ENCODE peak calls at places on chromosome 1, in four cellular contexts. N is neuronal stem cell, Z is IMR-90, A is mesendoderm. Y is an unnamed sample.

GRCh38 chr1:84301759-84302380 is 362 bp downstream of the SAMD13 start:
- DNase-seq in N (no peak), A (no peak), Z (no peak), Y (no peak)

GRCh38 chr1:18536943-18537342 is 56.2 kb downstream of the KLHDC7A start:
- DNase-seq in A (no peak), Z (no peak), N (no peak), Y (no peak)

GRCh38 chr1:16175610-16176553 is 20.0 kb upstream of the EPHA2 start:
- DNase-seq in Z (peak; percentile 91), N (no peak), A (no peak), Y (no peak)

GRCh38 chr1:202034683-202035462 is 24.5 kb downstream of the ELF3 start:
- DNase-seq in A (peak; percentile 94), N (no peak), Z (peak; percentile 96), Y (peak; percentile 98)

GRCh38 chr1:226403522-226404034 is 4.3 kb downstream of the PARP1 start:
- DNase-seq in A (peak; percentile 72), N (no peak), Z (peak; percentile 8), Y (no peak)

GRCh38 chr1:10179751-10180150 is 30.6 kb upstream of the KIF1B start:
- DNase-seq in A (no peak), N (peak; percentile 55), Z (no peak), Y (no peak)

GRCh38 chr1:200917291-200917817 is 22.7 kb downstream of the INAVA start:
- DNase-seq in Z (no peak), N (no peak), A (no peak), Y (peak; percentile 39)

GRCh38 chr1:29498126-29499100 is 262.1 kb downstream of the PTPRU start:
- DNase-seq in N (no peak), A (peak; percentile 21), Z (peak; percentile 11), Y (no peak)

DNA sequence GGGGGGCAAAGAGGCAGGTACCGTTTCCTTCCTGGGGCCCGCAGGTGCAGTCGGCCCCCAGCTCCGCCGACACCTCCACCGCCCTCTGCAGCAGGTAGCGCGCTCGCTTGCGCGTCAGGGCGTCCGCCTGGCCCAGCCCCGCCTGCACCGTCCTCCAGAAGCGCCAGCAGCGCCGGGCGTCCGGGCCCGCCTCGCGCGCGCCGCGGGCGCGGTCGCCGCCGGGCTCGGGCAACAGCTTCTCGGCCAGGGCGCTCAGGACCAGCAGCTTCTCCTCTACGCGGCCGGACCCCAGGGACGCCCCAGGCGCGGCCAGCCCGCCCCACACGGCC is 863 bp downstream of the TARBP1 start:
- DNase-seq in Z (peak; percentile 28), A (peak; percentile 55), N (no peak), Y (no peak)
- H4K8ac ChIP-seq in Z (peak overlapping the region; percentile 12), A (no peak overlapping the region), N (no peak overlapping the region), Y (peak overlapping the region; percentile 91)

GRCh38 chr1:54884768-54885167 is 2.2 kb downstream of the DHCR24 start:
- DNase-seq in N (no peak), Z (no peak), A (no peak), Y (no peak)

GRCh38 chr1:54884135-54884586 is 2.8 kb downstream of the DHCR24 start:
- DNase-seq in Z (peak; percentile 79), A (no peak), N (no peak), Y (no peak)

GRCh38 chr1:54883349-54884102 is 3.5 kb downstream of the DHCR24 start:
- DNase-seq in N (no peak), A (no peak), Z (peak; percentile 29), Y (no peak)

GRCh38 chr1:54885863-54886723 is 902 bp downstream of the DHCR24 start:
- DNase-seq in A (peak; percentile 82), N (no peak), Z (no peak), Y (peak; percentile 52)

DNA sequence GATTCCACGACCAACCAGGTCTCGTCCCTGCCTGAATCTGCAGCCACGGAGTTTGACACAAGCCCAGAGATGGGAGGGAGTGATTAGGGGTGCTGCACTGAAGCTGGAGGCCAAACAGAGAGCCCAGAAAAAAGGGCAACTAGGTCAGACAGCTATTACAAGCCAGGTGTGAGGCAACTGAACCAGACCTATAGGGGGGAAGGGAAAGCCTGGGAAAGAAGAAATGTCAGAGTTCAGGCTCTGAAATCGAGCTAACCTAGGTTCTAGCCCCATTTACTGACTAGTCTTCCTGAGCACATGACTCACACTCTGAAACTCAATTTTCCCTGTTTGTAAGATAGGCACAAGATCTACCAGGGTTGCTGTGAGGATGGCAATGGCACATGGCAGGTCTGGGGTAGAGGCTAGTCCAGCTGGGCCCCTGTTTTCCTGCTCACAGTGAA is 1.7 kb downstream of the DHCR24 start:
- DNase-seq in A (no peak), N (no peak), Z (no peak), Y (no peak)
- H3K4me3 ChIP-seq in A (peak overlapping the region; percentile 75), N (peak overlapping the region; percentile 96), Z (no peak overlapping the region), Y (no peak overlapping the region)

DNA sequence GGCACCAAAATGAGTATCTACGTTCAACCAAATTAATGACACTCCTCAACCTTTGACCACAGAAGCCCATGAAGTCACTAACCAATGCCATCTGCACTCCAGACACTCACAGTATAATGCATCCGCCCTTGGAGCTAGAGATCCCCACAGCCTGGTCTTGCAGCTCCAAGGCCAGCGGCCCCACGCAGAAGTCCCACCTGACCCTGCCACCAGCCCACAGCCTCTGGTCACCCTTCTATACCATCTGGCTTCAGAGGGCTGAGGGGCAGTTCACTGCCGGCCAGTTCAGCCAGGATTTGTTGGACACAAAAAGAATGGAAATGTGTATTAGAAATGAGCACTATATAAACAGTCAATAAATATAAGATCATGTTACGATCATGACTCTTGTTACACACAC is 211.2 kb downstream of the RRAGC start:
- DNase-seq in Z (no peak), N (no peak), A (no peak), Y (no peak)
- H4K8ac ChIP-seq in Z (no peak overlapping the region), N (no peak overlapping the region), A (no peak overlapping the region), Y (no peak overlapping the region)

GRCh38 chr1:23403735-23404486 is 20.6 kb downstream of the TCEA3 start:
- DNase-seq in Z (peak; percentile 89), N (peak; percentile 81), A (peak; percentile 91), Y (peak; percentile 92)
- H3K4me3 ChIP-seq in Z (no peak overlapping the region), N (peak overlapping the region; percentile 15), A (no peak overlapping the region), Y (no peak overlapping the region)

DNA sequence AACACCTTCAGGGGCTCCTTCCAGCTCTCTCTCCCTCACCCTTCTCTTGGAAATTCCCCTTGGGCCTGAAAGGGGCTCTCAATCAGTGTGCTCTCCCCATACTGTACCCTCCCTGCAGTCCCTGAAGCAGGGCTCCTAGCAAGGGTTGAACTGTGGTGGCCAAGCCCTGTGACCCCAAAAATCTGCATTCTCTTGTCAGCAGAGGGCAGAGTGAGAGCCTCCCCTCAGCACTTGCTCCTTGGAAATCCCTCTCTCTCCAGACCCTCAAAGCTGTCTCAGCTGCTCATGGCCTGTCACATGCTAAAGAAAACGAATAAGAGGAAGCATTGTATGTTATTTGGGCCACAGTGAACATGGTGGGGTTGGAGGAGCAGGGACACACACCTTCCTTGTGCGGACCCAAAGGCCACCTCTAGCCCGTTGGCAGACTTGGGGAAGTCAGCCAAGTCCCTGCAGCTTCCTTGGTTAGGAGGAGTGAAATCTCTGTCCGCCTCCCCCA is 47.2 kb upstream of the SYNC start:
- DNase-seq in Z (no peak), A (no peak), N (no peak), Y (no peak)
- H4K8ac ChIP-seq in Z (no peak overlapping the region), A (no peak overlapping the region), N (no peak overlapping the region), Y (no peak overlapping the region)

GRCh38 chr1:119004781-119005180 is 16.6 kb upstream of the TBX15 start:
- DNase-seq in N (no peak), Z (no peak), A (no peak), Y (no peak)

GRCh38 chr1:119005870-119006405 is 17.8 kb upstream of the TBX15 start:
- DNase-seq in A (no peak), N (peak; percentile 14), Z (no peak), Y (no peak)

GRCh38 chr1:119007343-119007671 is 19.2 kb upstream of the TBX15 start:
- DNase-seq in Z (no peak), N (peak; percentile 11), A (no peak), Y (no peak)

GRCh38 chr1:119007672-119008482 is 19.7 kb upstream of the TBX15 start:
- DNase-seq in N (peak; percentile 23), A (peak; percentile 51), Z (no peak), Y (no peak)

GRCh38 chr1:119006406-119007279 is 18.5 kb upstream of the TBX15 start:
- DNase-seq in N (peak; percentile 18), Z (no peak), A (no peak), Y (peak; percentile 8)
- H3K4me3 ChIP-seq in N (no peak overlapping the region), Z (no peak overlapping the region), A (no peak overlapping the region), Y (peak overlapping the region; percentile 62)